ENCODE peak calls at places on chromosomes 1 and 21, in nine cellular contexts. D, L, U, Q, X, C, G, K and B are unnamed samples.

GRCh38 chr1:210654176-210654786 is 325.6 kb downstream of the HHAT start:
- DNase-seq in D (no peak), L (no peak), U (no peak), Q (no peak), X (no peak), C (no peak), G (no peak), K (peak; percentile 87), B (no peak)

GRCh38 chr1:82759035-82759434 is 958.3 kb downstream of the ADGRL2 start:
- DNase-seq in D (no peak), L (no peak), U (peak; percentile 25), Q (no peak), X (no peak), C (no peak), G (no peak), K (no peak), B (no peak)

GRCh38 chr1:29148656-29149491 is 25.2 kb upstream of the TMEM200B start:
- DNase-seq in D (no peak), L (no peak), U (no peak), Q (no peak), X (no peak), C (no peak), G (no peak), K (no peak), B (no peak)

GRCh38 chr1:15424146-15424667 is 14.0 kb upstream of the CTRC start:
- DNase-seq in D (no peak), L (no peak), U (no peak), Q (peak; percentile 95), X (peak; percentile 90), C (no peak), G (no peak), K (no peak), B (peak; percentile 71)

GRCh38 chr21:39187141-39187540 is 3.9 kb upstream of the PSMG1 start:
- DNase-seq in D (no peak), L (no peak), U (no peak), Q (no peak), X (no peak), C (no peak), G (no peak), K (no peak), B (no peak)

GRCh38 chr1:97332716-97333115 is 588.1 kb downstream of the DPYD start:
- DNase-seq in D (no peak), L (no peak), U (no peak), Q (no peak), X (no peak), C (no peak), G (no peak), K (no peak), B (no peak)

GRCh38 chr1:213958346-213958745 is 29.4 kb upstream of the PROX1 start:
- DNase-seq in D (no peak), L (no peak), U (no peak), Q (no peak), X (no peak), C (no peak), G (no peak), K (no peak), B (no peak)

GRCh38 chr1:74652711-74653131 is 20.9 kb downstream of the ERICH3 start:
- DNase-seq in D (no peak), L (peak; percentile 13), U (peak; percentile 18), Q (no peak), X (no peak), C (peak; percentile 74), G (no peak), K (no peak), B (peak; percentile 68)

GRCh38 chr1:153678519-153679336 is at the start of gene NPR1:
- DNase-seq in D (no peak), L (no peak), U (peak; percentile 78), Q (peak; percentile 49), X (peak; percentile 43), C (no peak), G (peak; percentile 32), K (peak; percentile 54), B (peak; percentile 88)

GRCh38 chr1:227372662-227373061 is 54.4 kb upstream of the CDC42BPA start:
- DNase-seq in D (no peak), L (peak; percentile 46), U (no peak), Q (peak; percentile 12), X (peak; percentile 22), C (no peak), G (peak; percentile 58), K (no peak), B (no peak)

GRCh38 chr1:206012086-206012859 is 9.1 kb upstream of the RAB7B start:
- DNase-seq in D (peak; percentile 8), L (no peak), U (peak; percentile 56), Q (peak; percentile 62), X (peak; percentile 91), C (no peak), G (no peak), K (peak; percentile 34), B (peak; percentile 87)

GRCh38 chr1:184825571-184825970 is 70.9 kb upstream of the EDEM3 start:
- DNase-seq in D (no peak), L (no peak), U (no peak), Q (no peak), X (no peak), C (no peak), G (no peak), K (no peak), B (no peak)

GRCh38 chr1:191695865-191696264 is 462.4 kb upstream of the RGS18 start:
- DNase-seq in D (no peak), L (no peak), U (no peak), Q (no peak), X (no peak), C (peak; percentile 2), G (no peak), K (peak; percentile 9), B (no peak)

DNA sequence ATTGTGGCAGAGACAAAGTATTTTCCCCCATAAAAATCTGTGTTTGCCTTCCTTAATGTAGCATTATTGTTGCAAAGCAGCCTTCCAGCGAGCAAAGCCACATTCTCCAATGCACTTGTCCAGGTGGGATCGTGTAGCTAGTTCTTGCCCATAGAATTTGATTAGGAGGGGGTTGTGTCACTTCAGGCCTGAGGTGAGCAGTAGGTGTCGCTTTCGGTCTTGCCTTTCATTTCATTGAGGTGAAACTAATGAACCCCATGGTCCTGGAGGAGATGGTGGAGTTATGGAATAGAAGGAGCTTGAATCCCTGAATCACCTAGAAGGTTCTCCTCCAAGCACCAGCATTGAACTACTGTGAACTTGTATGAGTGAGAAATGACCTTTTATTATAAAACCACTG is 318.9 kb upstream of the PBX1 start:
- DNase-seq in D (no peak), L (peak; percentile 10), U (peak; percentile 57), Q (peak; percentile 57), X (peak; percentile 9), C (no peak), G (no peak), K (no peak), B (no peak)
- TF ChIP-seq CTCF in D (no peak), L (no peak), U (peak; percentile 56), Q (peak; percentile 58), X (no peak), C (no peak), G (no peak), K (no peak), B (no peak)

GRCh38 chr1:222546548-222547259 is 1.2 kb downstream of the HHIPL2 start:
- DNase-seq in D (no peak), L (peak; percentile 75), U (no peak), Q (no peak), X (no peak), C (peak; percentile 35), G (no peak), K (peak; percentile 78), B (no peak)
- TF ChIP-seq CTCF in D (no peak), L (no peak), U (no peak), Q (no peak), X (no peak), C (no peak), G (no peak), K (no peak), B (no peak)

GRCh38 chr1:3347257-3348020 is 107.0 kb upstream of the ARHGEF16 start:
- DNase-seq in D (no peak), L (no peak), U (no peak), Q (no peak), X (no peak), C (no peak), G (no peak), K (no peak), B (no peak)

GRCh38 chr1:3350441-3351261 is 103.8 kb upstream of the ARHGEF16 start:
- DNase-seq in D (no peak), L (no peak), U (no peak), Q (no peak), X (no peak), C (no peak), G (no peak), K (no peak), B (no peak)

GRCh38 chr1:3349968-3350299 is 104.5 kb upstream of the ARHGEF16 start:
- DNase-seq in D (no peak), L (no peak), U (no peak), Q (no peak), X (no peak), C (no peak), G (no peak), K (no peak), B (no peak)

GRCh38 chr1:3348196-3348865 is 106.1 kb upstream of the ARHGEF16 start:
- DNase-seq in D (no peak), L (no peak), U (no peak), Q (no peak), X (no peak), C (no peak), G (no peak), K (no peak), B (no peak)

DNA sequence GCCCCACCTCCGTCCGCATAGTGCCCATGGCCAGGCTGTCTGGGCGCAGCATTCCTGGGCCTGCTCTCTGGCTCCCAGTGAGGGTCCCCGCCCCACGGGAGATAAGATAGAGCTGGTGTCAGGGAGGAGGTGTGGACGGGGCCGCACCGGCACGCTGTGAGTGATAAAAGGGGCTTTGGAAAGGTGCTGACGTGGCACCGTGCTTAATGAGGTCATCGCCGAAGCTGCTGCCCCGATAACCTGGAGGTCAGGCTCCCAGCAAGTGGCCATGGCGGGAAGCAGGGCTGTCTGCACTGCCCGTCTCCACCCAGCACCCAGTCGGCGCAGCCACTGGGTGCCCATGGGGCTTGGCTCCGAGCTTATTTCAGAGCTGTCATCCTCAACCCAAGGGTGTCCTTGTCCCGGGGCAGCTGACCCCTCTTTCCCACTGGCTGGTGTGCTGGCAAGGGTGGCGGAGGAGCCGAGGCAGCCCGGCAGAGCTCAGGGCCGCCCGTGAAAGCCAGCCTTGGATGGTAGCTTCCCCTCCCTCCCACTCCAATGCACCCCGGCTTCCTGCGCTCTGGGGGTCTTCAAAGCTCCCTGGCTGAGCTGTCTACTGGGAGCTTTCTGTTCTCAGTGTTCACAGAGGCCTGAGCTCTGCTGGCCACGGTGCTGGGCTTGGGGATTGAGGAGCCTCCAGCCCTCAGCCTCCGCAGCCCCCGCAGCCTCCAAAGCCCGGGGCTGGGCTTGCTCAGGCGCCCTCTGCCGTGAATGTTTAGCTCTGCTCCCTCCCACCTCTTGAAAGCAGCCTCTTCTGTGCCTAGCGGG is 105.1 kb upstream of the ARHGEF16 start:
- DNase-seq in D (no peak), L (no peak), U (no peak), Q (no peak), X (no peak), C (no peak), G (no peak), K (peak; percentile 33), B (no peak)
- TF ChIP-seq CTCF in D (no peak), L (no peak), U (peak; percentile 11), Q (no peak), X (no peak), C (peak; percentile 12), G (peak; percentile 2), K (peak; percentile 53), B (no peak)

DNA sequence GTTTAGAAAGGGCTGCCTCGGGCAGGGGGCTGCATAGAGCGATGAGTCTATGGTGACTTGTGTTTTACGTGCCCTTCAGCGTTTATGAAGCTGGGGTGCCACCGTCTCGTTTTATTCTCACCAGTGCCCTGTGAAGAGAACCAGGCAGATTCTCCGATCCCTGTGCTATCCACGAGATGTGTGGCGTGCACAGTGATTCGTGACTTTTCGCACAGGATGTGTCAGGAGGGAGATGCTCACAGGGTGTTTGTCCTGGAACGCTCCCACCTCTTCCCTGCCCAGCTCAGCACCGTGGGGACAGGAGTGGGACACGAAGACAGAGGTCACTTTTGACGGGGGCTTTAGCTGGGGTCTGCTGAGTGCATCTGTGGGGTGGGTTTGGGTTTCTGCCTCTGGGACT is 54.9 kb upstream of the AJAP1 start:
- DNase-seq in D (no peak), L (no peak), U (no peak), Q (no peak), X (no peak), C (no peak), G (no peak), K (no peak), B (no peak)
- TF ChIP-seq CTCF in D (no peak), L (no peak), U (no peak), Q (no peak), X (no peak), C (no peak), G (no peak), K (no peak), B (no peak)